ENCODE peak calls at places on chromosomes 11 and 22, in seven cellular contexts. M, H, F, D, S, E and R are unnamed samples.

GRCh38 chr11:133819916-133820315 is 25.4 kb downstream of the SPATA19 start:
- DNase-seq in H (no peak), F (no peak), D (no peak), S (no peak), E (peak), M (no peak), R (no peak)

GRCh38 chr11:2308713-2309112 is 6.9 kb downstream of the TSPAN32 start:
- DNase-seq in F (no peak), E (no peak), S (no peak), H (no peak), M (no peak), D (no peak), R (no peak)

GRCh38 chr11:65468874-65469333 is 29.9 kb upstream of the MALAT1 start:
- DNase-seq in E (no peak), S (peak), H (peak), M (peak), D (peak), F (peak), R (no peak)

GRCh38 chr11:706957-707816 is 1.2 kb downstream of the EPS8L2 start:
- DNase-seq in E (no peak), S (no peak), M (no peak), H (peak), F (peak), D (no peak), R (no peak)

GRCh38 chr11:72743321-72744221 is 8.6 kb downstream of the ARAP1 start:
- DNase-seq in E (peak), S (no peak), M (no peak), F (no peak), H (no peak), D (peak), R (no peak)

GRCh38 chr22:35444685-35445399 is 44.9 kb downstream of the MCM5 start:
- DNase-seq in S (no peak), E (no peak), F (no peak), D (no peak), H (no peak), M (no peak), R (no peak)

GRCh38 chr11:33892906-33893594 is 1.2 kb upstream of the LMO2 start:
- DNase-seq in F (no peak), E (no peak), D (no peak), M (no peak), S (no peak), H (no peak), R (no peak)

GRCh38 chr22:42308887-42309468 is 38.5 kb upstream of the TCF20 start:
- DNase-seq in M (no peak), D (no peak), S (no peak), F (no peak), E (no peak), H (no peak), R (no peak)

GRCh38 chr11:60831501-60832079 is 10.3 kb upstream of the CCDC86 start:
- DNase-seq in H (peak), M (no peak), D (no peak), S (no peak), F (peak), E (no peak), R (peak)

GRCh38 chr11:36602143-36602542 is 4.1 kb upstream of the RAG2 start:
- DNase-seq in E (no peak), D (no peak), F (no peak), H (no peak), S (no peak), M (no peak), R (no peak)

GRCh38 chr11:43697679-43698078 is 17.1 kb downstream of the HSD17B12 start:
- DNase-seq in H (no peak), E (no peak), M (no peak), S (no peak), D (no peak), F (no peak), R (no peak)

GRCh38 chr11:93128574-93128973 is 69.2 kb downstream of the SLC36A4 start:
- DNase-seq in M (no peak), S (no peak), D (no peak), E (no peak), F (no peak), H (no peak), R (no peak)

GRCh38 chr11:130523609-130524008 is 75.2 kb downstream of the ADAMTS15 start:
- DNase-seq in D (no peak), E (no peak), H (peak), S (no peak), F (peak), M (no peak), R (peak)

GRCh38 chr11:65973439-65974110 is 12.0 kb downstream of the SART1 start:
- DNase-seq in F (no peak), S (no peak), D (no peak), E (no peak), H (peak), M (no peak), R (peak)

GRCh38 chr11:65987336-65987735 is 14.6 kb downstream of the EIF1AD start:
- DNase-seq in H (no peak), F (no peak), D (no peak), M (no peak), S (no peak), E (no peak), R (no peak)

GRCh38 chr11:100918551-100919500 is 210.8 kb downstream of the PGR start:
- DNase-seq in E (no peak), M (no peak), S (peak), F (no peak), D (no peak), H (no peak), R (no peak)

GRCh38 chr22:43879901-43880742 is 11.7 kb downstream of the PNPLA5 start:
- DNase-seq in H (no peak), F (no peak), D (no peak), M (no peak), S (no peak), E (no peak), R (no peak)

GRCh38 chr11:48182860-48183526 is 33.6 kb upstream of the OR4B1 start:
- DNase-seq in M (no peak), H (no peak), F (no peak), D (no peak), E (no peak), S (no peak), R (no peak)

GRCh38 chr11:30358569-30358968 is 35.7 kb downstream of the ARL14EP start:
- DNase-seq in S (peak), H (no peak), E (no peak), D (no peak), M (no peak), F (no peak), R (no peak)

GRCh38 chr11:111585371-111585770 is 16.9 kb upstream of the SIK2 start:
- DNase-seq in E (no peak), S (no peak), F (peak), H (no peak), D (no peak), M (no peak), R (no peak)

GRCh38 chr11:59119826-59120225 is 12.8 kb downstream of the FAM111B start:
- DNase-seq in H (no peak), S (no peak), M (no peak), F (no peak), E (no peak), D (no peak), R (no peak)

GRCh38 chr11:22808559-22809197 is 20.9 kb downstream of the SVIP start:
- DNase-seq in D (no peak), E (no peak), H (no peak), M (no peak), S (no peak), F (no peak), R (no peak)

GRCh38 chr11:92111291-92111690 is 113.3 kb upstream of the FAT3 start:
- DNase-seq in D (no peak), M (no peak), H (no peak), E (no peak), S (no peak), F (no peak), R (no peak)

GRCh38 chr22:37654556-37655251 is 3.8 kb upstream of the PDXP start:
- DNase-seq in F (no peak), S (no peak), M (no peak), E (no peak), D (no peak), H (no peak), R (no peak)

GRCh38 chr11:109026891-109027489 is 362.1 kb downstream of the DDX10 start:
- DNase-seq in E (no peak), F (no peak), D (no peak), M (no peak), S (no peak), H (no peak), R (no peak)